ENCODE peak calls at places on chromosome 22, in nine cellular contexts. Y is Calu3, N is foreskin keratinocyte, S is NCI-H748 treated with DMSO at 0.1 percent for 48 hours, U is nucleus accumbens, V is SW480, X is adipocyte, F is stomach, R is GM03348. T is an unnamed sample.

GRCh38 chr22:48717883-48718817 is 1109.5 kb downstream of the BRD1 start:
- DNase-seq in Y (no peak), N (no peak), S (no peak), U (no peak), V (no peak), X (no peak), F (no peak), R (no peak), T (no peak)

GRCh38 chr22:42863349-42863911 is 6.4 kb upstream of the ARFGAP3 start:
- DNase-seq in Y (peak; percentile 43), N (peak; percentile 89), S (no peak), U (no peak), V (peak; percentile 92), X (peak; percentile 65), F (no peak), R (peak; percentile 72), T (no peak)

GRCh38 chr22:19451570-19451969 is 4.1 kb upstream of the C22orf39 start:
- DNase-seq in Y (no peak), N (no peak), S (no peak), U (no peak), V (no peak), X (no peak), F (no peak), R (no peak), T (no peak)

GRCh38 chr22:29626497-29627195 is 23.2 kb downstream of the NF2 start:
- DNase-seq in Y (peak; percentile 30), N (peak; percentile 83), S (no peak), U (no peak), V (no peak), X (peak; percentile 96), F (no peak), R (peak; percentile 82), T (no peak)

GRCh38 chr22:45949258-45949870 is 27.6 kb downstream of the WNT7B start:
- DNase-seq in Y (no peak), N (no peak), S (no peak), U (no peak), V (no peak), X (no peak), F (no peak), R (no peak), T (no peak)

GRCh38 chr22:30989473-30989872 is 20.4 kb downstream of the TUG1 start:
- DNase-seq in Y (no peak), N (no peak), S (no peak), U (no peak), V (no peak), X (no peak), F (no peak), R (no peak), T (no peak)

GRCh38 chr22:28142361-28142801 is 223.3 kb upstream of the PITPNB start:
- DNase-seq in Y (no peak), N (peak; percentile 52), S (no peak), U (no peak), V (peak; percentile 33), X (peak; percentile 96), F (no peak), R (peak; percentile 53), T (no peak)

GRCh38 chr22:44591146-44591790 is 93.2 kb upstream of the RTL6 start:
- DNase-seq in Y (no peak), N (no peak), S (no peak), U (no peak), V (no peak), X (no peak), F (no peak), R (no peak), T (no peak)

GRCh38 chr22:48960576-48960975 is 867.1 kb downstream of the BRD1 start:
- DNase-seq in Y (no peak), N (no peak), S (no peak), U (no peak), V (no peak), X (no peak), F (no peak), R (no peak), T (no peak)

GRCh38 chr22:46843691-46844297 is 81.3 kb downstream of the TBC1D22A start:
- DNase-seq in Y (no peak), N (peak; percentile 43), S (no peak), U (no peak), V (no peak), X (peak; percentile 57), F (no peak), R (peak; percentile 55), T (no peak)

GRCh38 chr22:29524440-29525191 is 28.9 kb downstream of the THOC5 start:
- DNase-seq in Y (peak; percentile 64), N (peak; percentile 3), S (no peak), U (no peak), V (peak; percentile 17), X (peak; percentile 34), F (peak; percentile 27), R (peak; percentile 49), T (no peak)

GRCh38 chr22:44735518-44736428 is 16.6 kb upstream of the ARHGAP8 start:
- DNase-seq in Y (peak; percentile 92), N (no peak), S (peak; percentile 2), U (peak; percentile 37), V (peak; percentile 36), X (peak; percentile 76), F (peak; percentile 84), R (peak; percentile 89), T (peak; percentile 11)

GRCh38 chr22:37242395-37242918 is 1.6 kb downstream of the RAC2 start:
- DNase-seq in Y (no peak), N (peak; percentile 54), S (no peak), U (no peak), V (peak; percentile 28), X (no peak), F (peak; percentile 74), R (no peak), T (no peak)

GRCh38 chr22:43776081-43776670 is 35.9 kb downstream of the EFCAB6 start:
- DNase-seq in Y (no peak), N (no peak), S (no peak), U (no peak), V (no peak), X (no peak), F (no peak), R (no peak), T (no peak)

GRCh38 chr22:42831712-42832111 is 25.4 kb downstream of the ARFGAP3 start:
- DNase-seq in Y (no peak), N (peak; percentile 40), S (no peak), U (no peak), V (no peak), X (no peak), F (no peak), R (no peak), T (no peak)

GRCh38 chr22:19841641-19842385 is 12.9 kb downstream of the GNB1L start:
- DNase-seq in Y (no peak), N (no peak), S (no peak), U (no peak), V (no peak), X (no peak), F (no peak), R (no peak), T (no peak)

GRCh38 chr22:27796829-27797792 is 4.4 kb downstream of the MN1 start:
- DNase-seq in Y (no peak), N (no peak), S (no peak), U (no peak), V (no peak), X (peak; percentile 27), F (no peak), R (no peak), T (no peak)

GRCh38 chr22:46671824-46672432 is 51.7 kb downstream of the GRAMD4 start:
- DNase-seq in Y (no peak), N (no peak), S (no peak), U (no peak), V (no peak), X (no peak), F (no peak), R (no peak), T (no peak)